ENCODE peak calls at places on chromosomes 4 and X, in eight cellular contexts. P is HS-5, G is amniotic epithelial cell, U is naive B cell, W is AG04449, A is suprapubic skin, Q is cardiac fibroblast, D is HCT116. K is an unnamed sample.

GRCh38 chrX:120819126-120819525 is 56.5 kb downstream of the CT47B1 start:
- DNase-seq in P (no peak), G (peak), U (no peak), W (no peak), A (no peak), Q (no peak), D (no peak), K (no peak)

GRCh38 chr4:110183643-110184042 is 14.8 kb downstream of the ELOVL6 start:
- DNase-seq in P (no peak), G (no peak), U (no peak), W (no peak), A (no peak), Q (no peak), D (no peak), K (no peak)

GRCh38 chrX:37470711-37471110 is 100.8 kb upstream of the LANCL3 start:
- DNase-seq in P (no peak), G (no peak), U (no peak), W (no peak), A (no peak), Q (no peak), D (no peak), K (no peak)

GRCh38 chr4:7021930-7022658 is 21.1 kb upstream of the TADA2B start:
- DNase-seq in P (peak), G (peak), U (no peak), W (peak), A (no peak), Q (peak), D (no peak), K (peak)

GRCh38 chr4:37763831-37764230 is 62.7 kb upstream of the PGM2 start:
- DNase-seq in P (no peak), G (no peak), U (no peak), W (no peak), A (no peak), Q (no peak), D (no peak), K (no peak)

GRCh38 chr4:2154215-2154614 is 87.7 kb downstream of the HAUS3 start:
- DNase-seq in P (no peak), G (no peak), U (no peak), W (no peak), A (no peak), Q (no peak), D (no peak), K (no peak)

GRCh38 chrX:47222776-47223350 is 4.4 kb downstream of the CDK16 start:
- DNase-seq in P (no peak), G (no peak), U (no peak), W (no peak), A (peak), Q (no peak), D (no peak), K (no peak)

GRCh38 chr4:121679267-121679666 is 17.5 kb downstream of the ANXA5 start:
- DNase-seq in P (no peak), G (no peak), U (no peak), W (no peak), A (no peak), Q (no peak), D (no peak), K (no peak)

GRCh38 chr4:168832746-168833575 is 177.1 kb downstream of the CBR4 start:
- DNase-seq in P (no peak), G (peak), U (no peak), W (no peak), A (peak), Q (peak), D (no peak), K (no peak)

GRCh38 chrX:78387364-78387763 is 60.0 kb upstream of the CYSLTR1 start:
- DNase-seq in P (no peak), G (no peak), U (no peak), W (no peak), A (no peak), Q (no peak), D (no peak), K (no peak)

GRCh38 chrX:13471269-13471668 is 98.1 kb upstream of the EGFL6 start:
- DNase-seq in P (no peak), G (no peak), U (no peak), W (no peak), A (no peak), Q (no peak), D (no peak), K (no peak)

GRCh38 chrX:20330545-20330944 is 63.8 kb upstream of the RPS6KA3 start:
- DNase-seq in P (no peak), G (no peak), U (no peak), W (no peak), A (no peak), Q (no peak), D (no peak), K (no peak)

GRCh38 chr4:2806392-2807355 is 13.8 kb downstream of the SH3BP2 start:
- DNase-seq in P (no peak), G (peak), U (peak), W (no peak), A (peak), Q (peak), D (no peak), K (no peak)